ENCODE peak calls at places on chromosome 4, in six cellular contexts. One of them, this sample, is unnamed. For H3K4me1, the result is how much of the 10 kb centered on the place peaks cover.

GRCh38 chr4:116872308-116872707 is 213.1 kb downstream of the TRAM1L1 start:
- DNase-seq in suprapubic skin: no peak
- DNase-seq in ovary: no peak
- DNase-seq in A673: no peak
- DNase-seq in BE2C: no peak
- DNase-seq in tibial nerve: no peak
- DNase-seq in this sample: no peak

GRCh38 chr4:55013431-55013955 is 111.9 kb downstream of the KDR start:
- DNase-seq in tibial nerve: no peak
- DNase-seq in BE2C: no peak
- DNase-seq in ovary: no peak
- DNase-seq in suprapubic skin: no peak
- DNase-seq in A673: no peak
- DNase-seq in this sample: peak

GRCh38 chr4:40608628-40609027 is 21.0 kb downstream of the RBM47 start:
- DNase-seq in BE2C: peak
- DNase-seq in A673: no peak
- DNase-seq in ovary: no peak
- DNase-seq in suprapubic skin: no peak
- DNase-seq in tibial nerve: no peak
- DNase-seq in this sample: no peak

GRCh38 chr4:113584407-113585150 is 177.0 kb downstream of the CAMK2D start:
- DNase-seq in A673: peak
- DNase-seq in suprapubic skin: no peak
- DNase-seq in ovary: no peak
- DNase-seq in BE2C: no peak
- DNase-seq in tibial nerve: no peak
- DNase-seq in this sample: peak

GRCh38 chr4:176309772-176310171 is 10.0 kb upstream of the SPCS3 start:
- DNase-seq in suprapubic skin: no peak
- DNase-seq in A673: no peak
- DNase-seq in tibial nerve: no peak
- DNase-seq in BE2C: no peak
- DNase-seq in ovary: no peak
- DNase-seq in this sample: no peak

GRCh38 chr4:136992032-136992431 is 540.3 kb downstream of the PCDH18 start:
- DNase-seq in tibial nerve: no peak
- DNase-seq in suprapubic skin: no peak
- DNase-seq in A673: no peak
- DNase-seq in ovary: no peak
- DNase-seq in BE2C: no peak
- DNase-seq in this sample: peak

GRCh38 chr4:72207196-72207595 is 175.4 kb downstream of the NPFFR2 start:
- DNase-seq in tibial nerve: no peak
- DNase-seq in A673: no peak
- DNase-seq in ovary: no peak
- DNase-seq in BE2C: no peak
- DNase-seq in suprapubic skin: no peak
- DNase-seq in this sample: no peak

GRCh38 chr4:19693949-19694597 is 557.6 kb upstream of the SLIT2 start:
- DNase-seq in ovary: no peak
- DNase-seq in BE2C: no peak
- DNase-seq in tibial nerve: peak
- DNase-seq in suprapubic skin: no peak
- DNase-seq in A673: peak
- DNase-seq in this sample: peak

GRCh38 chr4:139509727-139510410 is 46.1 kb downstream of the SETD7 start:
- DNase-seq in suprapubic skin: no peak
- DNase-seq in ovary: no peak
- DNase-seq in tibial nerve: no peak
- DNase-seq in BE2C: no peak
- DNase-seq in A673: peak
- DNase-seq in this sample: no peak

GRCh38 chr4:24210332-24210902 is 320.6 kb upstream of the PPARGC1A start:
- DNase-seq in suprapubic skin: peak
- DNase-seq in ovary: peak
- DNase-seq in A673: no peak
- DNase-seq in tibial nerve: peak
- DNase-seq in BE2C: no peak
- DNase-seq in this sample: no peak

GRCh38 chr4:7423801-7424552 is 10.8 kb downstream of the PSAPL1 start:
- DNase-seq in tibial nerve: no peak
- DNase-seq in suprapubic skin: peak
- DNase-seq in A673: no peak
- DNase-seq in ovary: no peak
- DNase-seq in BE2C: peak
- DNase-seq in this sample: no peak

GRCh38 chr4:2292679-2293108 is 30.8 kb upstream of the MXD4 start:
- DNase-seq in BE2C: peak
- DNase-seq in ovary: no peak
- DNase-seq in suprapubic skin: no peak
- DNase-seq in tibial nerve: no peak
- DNase-seq in A673: peak
- DNase-seq in this sample: no peak

GRCh38 chr4:4675636-4676035 is 133.8 kb upstream of the STX18 start:
- DNase-seq in ovary: no peak
- DNase-seq in A673: no peak
- DNase-seq in tibial nerve: no peak
- DNase-seq in BE2C: no peak
- DNase-seq in suprapubic skin: no peak
- DNase-seq in this sample: no peak

DNA sequence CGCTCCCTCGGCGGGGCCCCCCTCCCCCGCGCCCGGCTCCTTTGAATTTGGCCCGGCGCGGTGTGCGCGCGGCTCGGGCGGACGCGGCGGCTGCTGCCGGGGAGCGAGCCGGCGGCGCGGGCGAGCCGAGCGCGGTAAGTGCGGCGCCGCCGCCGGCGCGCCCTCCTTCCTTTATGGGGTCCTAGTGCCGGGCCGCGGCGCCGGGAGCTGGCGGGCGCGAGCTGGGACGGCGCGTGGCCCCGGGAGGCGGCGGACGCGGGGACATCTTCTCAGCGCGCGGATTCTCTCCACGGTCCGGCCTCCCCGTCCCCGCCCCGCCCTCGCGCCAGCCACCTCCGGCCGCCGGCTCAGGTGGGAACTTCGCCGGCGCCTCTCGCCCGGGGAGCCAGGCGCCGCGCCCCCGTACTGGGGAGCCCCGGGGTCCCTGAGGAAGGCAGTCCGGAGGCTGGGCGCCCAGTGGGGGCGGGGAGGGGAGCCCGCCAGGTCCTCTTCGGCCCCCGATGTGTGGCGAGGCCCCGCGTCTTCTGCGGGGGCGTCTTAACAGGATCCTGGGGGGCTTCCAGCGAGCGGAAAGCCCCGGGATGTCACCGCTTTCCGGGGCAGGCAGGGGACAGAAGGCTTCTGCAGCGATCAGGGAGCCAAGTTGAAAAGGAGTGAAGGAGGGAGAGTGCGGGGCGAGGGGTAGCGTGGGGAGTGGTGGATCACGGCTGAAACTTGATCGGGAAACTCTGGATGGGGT is 98.4 kb upstream of the TENM3 start:
- DNase-seq in ovary: no peak
- DNase-seq in tibial nerve: no peak
- DNase-seq in A673: peak
- DNase-seq in BE2C: peak
- DNase-seq in suprapubic skin: no peak
- DNase-seq in this sample: peak
- H3K4me1 ChIP-seq in ovary: under half
- H3K4me1 ChIP-seq in tibial nerve: under half
- H3K4me1 ChIP-seq in A673: under half
- H3K4me1 ChIP-seq in BE2C: under half
- H3K4me1 ChIP-seq in suprapubic skin: under half
- H3K4me1 ChIP-seq in this sample: under half

GRCh38 chr4:187603093-187603395 is 392.5 kb upstream of the ZFP42 start:
- DNase-seq in A673: peak
- DNase-seq in BE2C: no peak
- DNase-seq in ovary: no peak
- DNase-seq in tibial nerve: no peak
- DNase-seq in suprapubic skin: no peak
- DNase-seq in this sample: no peak
- H3K4me3 ChIP-seq in A673: no peak
- H3K4me3 ChIP-seq in BE2C: no peak
- H3K4me3 ChIP-seq in ovary: no peak
- H3K4me3 ChIP-seq in tibial nerve: no peak
- H3K4me3 ChIP-seq in suprapubic skin: no peak
- H3K4me3 ChIP-seq in this sample: no peak

DNA sequence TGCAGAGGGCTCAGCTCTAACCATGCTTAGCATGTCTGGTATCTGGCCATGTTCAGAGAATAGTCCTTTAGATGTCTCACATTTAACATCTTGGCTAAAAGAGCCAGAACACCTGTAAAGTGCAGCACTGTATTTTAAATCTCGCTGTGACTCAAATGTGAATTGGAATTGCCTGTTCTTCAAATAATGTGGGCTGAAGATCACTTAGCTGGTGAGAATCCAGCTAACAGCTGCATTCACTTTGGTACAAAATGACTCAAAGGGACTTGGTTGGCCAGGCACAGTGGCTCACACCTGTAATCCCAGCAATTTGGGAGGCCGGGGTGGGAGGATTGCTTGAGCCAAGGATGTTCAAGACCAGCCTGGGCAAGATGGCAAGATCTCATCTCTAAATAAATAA is 63.5 kb upstream of the PLAC8 start:
- DNase-seq in BE2C: no peak
- DNase-seq in ovary: no peak
- DNase-seq in A673: no peak
- DNase-seq in suprapubic skin: no peak
- DNase-seq in tibial nerve: no peak
- DNase-seq in this sample: no peak
- H3K4me1 ChIP-seq in BE2C: under half
- H3K4me1 ChIP-seq in ovary: under half
- H3K4me1 ChIP-seq in A673: under half
- H3K4me1 ChIP-seq in suprapubic skin: under half
- H3K4me1 ChIP-seq in tibial nerve: under half
- H3K4me1 ChIP-seq in this sample: under half

GRCh38 chr4:118954246-118954645 is 65.6 kb downstream of the SYNPO2 start:
- DNase-seq in tibial nerve: no peak
- DNase-seq in suprapubic skin: no peak
- DNase-seq in A673: peak
- DNase-seq in ovary: no peak
- DNase-seq in BE2C: no peak
- DNase-seq in this sample: no peak

GRCh38 chr4:118948545-118949144 is 60.0 kb downstream of the SYNPO2 start:
- DNase-seq in tibial nerve: no peak
- DNase-seq in A673: peak
- DNase-seq in BE2C: no peak
- DNase-seq in ovary: no peak
- DNase-seq in suprapubic skin: no peak
- DNase-seq in this sample: no peak

GRCh38 chr4:118950224-118950623 is 61.6 kb downstream of the SYNPO2 start:
- DNase-seq in suprapubic skin: no peak
- DNase-seq in tibial nerve: no peak
- DNase-seq in ovary: no peak
- DNase-seq in A673: no peak
- DNase-seq in BE2C: no peak
- DNase-seq in this sample: no peak

GRCh38 chr4:118953276-118953675 is 64.6 kb downstream of the SYNPO2 start:
- DNase-seq in A673: no peak
- DNase-seq in tibial nerve: no peak
- DNase-seq in BE2C: no peak
- DNase-seq in ovary: no peak
- DNase-seq in suprapubic skin: no peak
- DNase-seq in this sample: no peak

GRCh38 chr4:118950929-118951570 is 62.4 kb downstream of the SYNPO2 start:
- DNase-seq in suprapubic skin: no peak
- DNase-seq in BE2C: no peak
- DNase-seq in ovary: no peak
- DNase-seq in tibial nerve: no peak
- DNase-seq in A673: no peak
- DNase-seq in this sample: no peak
- H3K4me3 ChIP-seq in suprapubic skin: no peak
- H3K4me3 ChIP-seq in BE2C: no peak
- H3K4me3 ChIP-seq in ovary: no peak
- H3K4me3 ChIP-seq in tibial nerve: no peak
- H3K4me3 ChIP-seq in A673: no peak
- H3K4me3 ChIP-seq in this sample: no peak

DNA sequence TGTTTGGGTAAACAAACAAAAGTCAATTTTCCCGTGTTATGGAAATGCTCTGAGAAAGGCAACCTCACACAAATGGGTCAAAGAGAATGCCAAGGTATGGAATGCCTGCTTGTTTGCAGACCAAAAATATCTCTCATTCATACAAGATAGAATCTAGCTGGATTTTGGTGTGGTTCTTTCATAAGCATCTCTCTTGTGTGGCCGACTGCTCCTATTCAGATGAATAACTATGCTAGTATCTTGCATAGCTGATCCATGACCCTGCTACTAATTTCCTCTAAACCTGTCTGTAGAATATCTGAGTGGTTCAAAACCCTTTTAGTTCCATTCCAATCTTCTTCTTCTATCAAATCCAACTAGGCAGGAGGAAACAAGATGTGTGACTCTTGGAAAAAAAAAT is 28.2 kb upstream of the SORBS2 start:
- DNase-seq in suprapubic skin: no peak
- DNase-seq in ovary: no peak
- DNase-seq in BE2C: no peak
- DNase-seq in tibial nerve: no peak
- DNase-seq in A673: no peak
- DNase-seq in this sample: no peak
- H3K4me1 ChIP-seq in suprapubic skin: under half
- H3K4me1 ChIP-seq in ovary: under half
- H3K4me1 ChIP-seq in BE2C: under half
- H3K4me1 ChIP-seq in tibial nerve: under half
- H3K4me1 ChIP-seq in A673: under half
- H3K4me1 ChIP-seq in this sample: under half

DNA sequence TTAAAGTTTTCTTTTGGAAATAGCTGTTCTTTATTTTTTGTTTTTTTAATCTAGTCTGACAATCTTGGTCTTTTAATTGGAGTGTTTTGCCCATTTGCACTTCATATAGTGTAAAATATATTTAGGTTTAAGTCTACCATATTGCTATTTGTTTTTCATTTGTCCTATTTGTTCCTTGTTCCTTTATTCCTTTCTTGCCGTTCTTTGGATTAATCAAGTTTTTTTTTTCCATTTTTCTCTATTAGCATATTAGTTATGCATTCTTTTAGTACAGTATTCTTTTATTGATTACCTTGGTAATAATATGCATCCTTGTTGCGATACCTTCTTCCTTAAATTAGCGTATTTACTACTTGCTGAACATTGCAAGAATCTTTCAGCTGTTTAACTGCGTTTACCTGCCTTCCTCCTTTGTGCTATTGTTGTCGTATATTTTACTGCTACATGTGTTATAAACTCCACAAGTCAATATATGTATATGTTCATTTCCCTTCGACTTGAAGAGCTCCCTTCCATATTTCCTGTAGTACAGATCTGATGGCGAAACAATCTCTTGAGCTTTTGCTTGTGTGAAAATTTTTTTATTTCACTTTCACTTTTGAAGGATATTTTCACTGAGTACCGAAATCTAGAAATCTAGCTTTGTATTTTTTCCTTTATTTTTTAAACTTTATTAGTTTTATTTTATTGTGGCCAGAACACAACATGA is 23.9 kb upstream of the RNF212 start:
- DNase-seq in A673: no peak
- DNase-seq in tibial nerve: no peak
- DNase-seq in ovary: no peak
- DNase-seq in BE2C: no peak
- DNase-seq in suprapubic skin: no peak
- DNase-seq in this sample: no peak
- H3K4me3 ChIP-seq in A673: peak
- H3K4me3 ChIP-seq in tibial nerve: no peak
- H3K4me3 ChIP-seq in ovary: no peak
- H3K4me3 ChIP-seq in BE2C: no peak
- H3K4me3 ChIP-seq in suprapubic skin: peak
- H3K4me3 ChIP-seq in this sample: no peak